ENCODE peak calls at places on chromosomes 6 and 20, in five cellular contexts. T is HFF-Myc, W is Peyer's patch, I is T-helper 22 cell, P is ovary. E is an unnamed sample.

GRCh38 chr6:38805682-38806081 is 90.6 kb downstream of the DNAH8 start:
- DNase-seq in W (no peak), T (no peak), P (no peak), I (no peak), E (no peak)

GRCh38 chr20:25487306-25487705 is 79.8 kb downstream of the GINS1 start:
- DNase-seq in I (no peak), W (no peak), P (no peak), T (no peak), E (no peak)

GRCh38 chr6:143805832-143806281 is 37.3 kb upstream of the LTV1 start:
- DNase-seq in W (no peak), T (no peak), I (no peak), P (no peak), E (peak)

GRCh38 chr6:109471105-109471810 is 11.8 kb downstream of the ZBTB24 start:
- DNase-seq in P (no peak), T (no peak), I (no peak), W (no peak), E (no peak)

GRCh38 chr20:47258745-47259695 is 97.5 kb downstream of the ZMYND8 start:
- DNase-seq in W (peak), I (no peak), P (no peak), T (no peak), E (no peak)

GRCh38 chr6:148689168-148689567 is 57.7 kb upstream of the UST start:
- DNase-seq in T (no peak), P (no peak), W (no peak), I (no peak), E (no peak)

GRCh38 chr6:113392551-113393055 is 464.5 kb upstream of the MARCKS start:
- DNase-seq in I (no peak), P (no peak), T (no peak), W (no peak), E (no peak)

GRCh38 chr20:33851842-33852466 is 40.8 kb downstream of the CHMP4B start:
- DNase-seq in T (no peak), W (no peak), P (no peak), I (no peak), E (no peak)

GRCh38 chr6:166683477-166683876 is 56.4 kb upstream of the RPS6KA2 start:
- DNase-seq in I (no peak), T (no peak), W (no peak), P (no peak), E (no peak)

GRCh38 chr20:56630086-56630493 is 984 bp downstream of the TFAP2C start:
- DNase-seq in W (no peak), T (no peak), P (no peak), I (no peak), E (peak)

GRCh38 chr6:145310116-145310515 is 425.2 kb downstream of the EPM2A start:
- DNase-seq in P (no peak), I (no peak), W (no peak), T (no peak), E (peak)

GRCh38 chr20:48959902-48960550 is 38.5 kb downstream of the ARFGEF2 start:
- DNase-seq in T (no peak), P (no peak), I (no peak), W (no peak), E (no peak)

GRCh38 chr6:7439243-7439642 is 49.6 kb downstream of the RIOK1 start:
- DNase-seq in T (no peak), W (no peak), P (no peak), I (no peak), E (no peak)

GRCh38 chr20:52105573-52106422 is 85.8 kb downstream of the ZFP64 start:
- DNase-seq in W (no peak), P (no peak), I (no peak), T (no peak), E (no peak)

E was measured in amniotic stem cell.